ENCODE peak calls at places on chromosome X, in nine cellular contexts. One of them, this sample, is unnamed.

GRCh38 chrX:12139934-12140611 is 1.8 kb downstream of the FRMPD4 start:
- DNase-seq in OCI-LY7: no peak
- DNase-seq in HL-60: no peak
- DNase-seq in astrocyte of the spinal cord: no peak
- DNase-seq in KG1: no peak
- DNase-seq in AG04450: no peak
- DNase-seq in occipital lobe: no peak
- DNase-seq in amniotic stem cell: no peak
- DNase-seq in ELF-1: no peak
- DNase-seq in this sample: no peak

GRCh38 chrX:11351375-11352295 is 58.4 kb downstream of the AMELX start:
- DNase-seq in OCI-LY7: no peak
- DNase-seq in HL-60: no peak
- DNase-seq in astrocyte of the spinal cord: peak; percentile 71
- DNase-seq in KG1: no peak
- DNase-seq in AG04450: peak; percentile 43
- DNase-seq in occipital lobe: no peak
- DNase-seq in amniotic stem cell: no peak
- DNase-seq in ELF-1: peak; percentile 7
- DNase-seq in this sample: no peak

GRCh38 chrX:119041175-119041574 is 31.6 kb upstream of the CT47C1 start:
- DNase-seq in OCI-LY7: no peak
- DNase-seq in HL-60: no peak
- DNase-seq in astrocyte of the spinal cord: peak; percentile 82
- DNase-seq in KG1: no peak
- DNase-seq in AG04450: peak; percentile 45
- DNase-seq in occipital lobe: no peak
- DNase-seq in amniotic stem cell: peak; percentile 35
- DNase-seq in ELF-1: no peak
- DNase-seq in this sample: peak; percentile 43

GRCh38 chrX:12961191-12961718 is 13.7 kb upstream of the TMSB4X start:
- DNase-seq in OCI-LY7: no peak
- DNase-seq in HL-60: no peak
- DNase-seq in astrocyte of the spinal cord: no peak
- DNase-seq in KG1: no peak
- DNase-seq in AG04450: no peak
- DNase-seq in occipital lobe: no peak
- DNase-seq in amniotic stem cell: no peak
- DNase-seq in ELF-1: no peak
- DNase-seq in this sample: no peak

GRCh38 chrX:44651347-44651746 is 108.7 kb upstream of the FUNDC1 start:
- DNase-seq in OCI-LY7: no peak
- DNase-seq in HL-60: no peak
- DNase-seq in astrocyte of the spinal cord: no peak
- DNase-seq in KG1: no peak
- DNase-seq in AG04450: no peak
- DNase-seq in occipital lobe: no peak
- DNase-seq in amniotic stem cell: no peak
- DNase-seq in ELF-1: peak; percentile 72
- DNase-seq in this sample: no peak

GRCh38 chrX:120308959-120309872 is 2.0 kb downstream of the TMEM255A start:
- DNase-seq in OCI-LY7: peak; percentile 73
- DNase-seq in HL-60: peak; percentile 66
- DNase-seq in astrocyte of the spinal cord: peak; percentile 54
- DNase-seq in KG1: no peak
- DNase-seq in AG04450: peak; percentile 0
- DNase-seq in occipital lobe: peak; percentile 1
- DNase-seq in amniotic stem cell: no peak
- DNase-seq in ELF-1: peak; percentile 93
- DNase-seq in this sample: peak; percentile 15

GRCh38 chrX:124293810-124294209 is 38.6 kb upstream of the TEX13D start:
- DNase-seq in OCI-LY7: no peak
- DNase-seq in HL-60: no peak
- DNase-seq in astrocyte of the spinal cord: no peak
- DNase-seq in KG1: no peak
- DNase-seq in AG04450: no peak
- DNase-seq in occipital lobe: no peak
- DNase-seq in amniotic stem cell: no peak
- DNase-seq in ELF-1: no peak
- DNase-seq in this sample: no peak

GRCh38 chrX:115560978-115561604 is at the start of gene PLS3:
- DNase-seq in OCI-LY7: no peak
- DNase-seq in HL-60: no peak
- DNase-seq in astrocyte of the spinal cord: peak; percentile 85
- DNase-seq in KG1: no peak
- DNase-seq in AG04450: peak; percentile 60
- DNase-seq in occipital lobe: peak; percentile 71
- DNase-seq in amniotic stem cell: peak; percentile 32
- DNase-seq in ELF-1: peak; percentile 95
- DNase-seq in this sample: peak; percentile 95

GRCh38 chrX:15336023-15336413 is 695 bp upstream of the PIGA start:
- DNase-seq in OCI-LY7: peak; percentile 11
- DNase-seq in HL-60: no peak
- DNase-seq in astrocyte of the spinal cord: peak; percentile 48
- DNase-seq in KG1: no peak
- DNase-seq in AG04450: peak; percentile 11
- DNase-seq in occipital lobe: no peak
- DNase-seq in amniotic stem cell: no peak
- DNase-seq in ELF-1: peak; percentile 42
- DNase-seq in this sample: no peak

GRCh38 chrX:151722241-151722846 is 6.5 kb downstream of the FATE1 start:
- DNase-seq in OCI-LY7: peak; percentile 10
- DNase-seq in HL-60: no peak
- DNase-seq in astrocyte of the spinal cord: peak; percentile 3
- DNase-seq in KG1: no peak
- DNase-seq in AG04450: no peak
- DNase-seq in occipital lobe: no peak
- DNase-seq in amniotic stem cell: no peak
- DNase-seq in ELF-1: peak; percentile 91
- DNase-seq in this sample: no peak

GRCh38 chrX:129318375-129318774 is 204.9 kb downstream of the SMARCA1 start:
- DNase-seq in OCI-LY7: peak; percentile 7
- DNase-seq in HL-60: peak; percentile 21
- DNase-seq in astrocyte of the spinal cord: peak; percentile 31
- DNase-seq in KG1: no peak
- DNase-seq in AG04450: no peak
- DNase-seq in occipital lobe: no peak
- DNase-seq in amniotic stem cell: peak; percentile 23
- DNase-seq in ELF-1: peak; percentile 4
- DNase-seq in this sample: no peak

GRCh38 chrX:72305286-72306084 is at the start of gene CITED1:
- DNase-seq in OCI-LY7: no peak
- DNase-seq in HL-60: no peak
- DNase-seq in astrocyte of the spinal cord: no peak
- DNase-seq in KG1: no peak
- DNase-seq in AG04450: no peak
- DNase-seq in occipital lobe: peak; percentile 3
- DNase-seq in amniotic stem cell: no peak
- DNase-seq in ELF-1: peak; percentile 69
- DNase-seq in this sample: no peak

GRCh38 chrX:21932277-21932996 is 8.1 kb upstream of the SMS start:
- DNase-seq in OCI-LY7: no peak
- DNase-seq in HL-60: peak; percentile 30
- DNase-seq in astrocyte of the spinal cord: peak; percentile 91
- DNase-seq in KG1: no peak
- DNase-seq in AG04450: peak; percentile 43
- DNase-seq in occipital lobe: no peak
- DNase-seq in amniotic stem cell: peak; percentile 31
- DNase-seq in ELF-1: no peak
- DNase-seq in this sample: peak; percentile 49

GRCh38 chrX:38975368-38975767 is 174.1 kb downstream of the MID1IP1 start:
- DNase-seq in OCI-LY7: no peak
- DNase-seq in HL-60: no peak
- DNase-seq in astrocyte of the spinal cord: no peak
- DNase-seq in KG1: no peak
- DNase-seq in AG04450: no peak
- DNase-seq in occipital lobe: no peak
- DNase-seq in amniotic stem cell: no peak
- DNase-seq in ELF-1: no peak
- DNase-seq in this sample: no peak

GRCh38 chrX:68665502-68665901 is 18.0 kb downstream of the STARD8 start:
- DNase-seq in OCI-LY7: no peak
- DNase-seq in HL-60: no peak
- DNase-seq in astrocyte of the spinal cord: no peak
- DNase-seq in KG1: no peak
- DNase-seq in AG04450: no peak
- DNase-seq in occipital lobe: no peak
- DNase-seq in amniotic stem cell: no peak
- DNase-seq in ELF-1: peak; percentile 58
- DNase-seq in this sample: no peak

GRCh38 chrX:124518888-124519287 is 172.5 kb downstream of the SH2D1A start:
- DNase-seq in OCI-LY7: no peak
- DNase-seq in HL-60: no peak
- DNase-seq in astrocyte of the spinal cord: peak; percentile 22
- DNase-seq in KG1: no peak
- DNase-seq in AG04450: no peak
- DNase-seq in occipital lobe: no peak
- DNase-seq in amniotic stem cell: no peak
- DNase-seq in ELF-1: no peak
- DNase-seq in this sample: no peak

GRCh38 chrX:15680401-15680800 is 15.8 kb upstream of the CLTRN start:
- DNase-seq in OCI-LY7: no peak
- DNase-seq in HL-60: peak; percentile 25
- DNase-seq in astrocyte of the spinal cord: peak; percentile 53
- DNase-seq in KG1: no peak
- DNase-seq in AG04450: no peak
- DNase-seq in occipital lobe: no peak
- DNase-seq in amniotic stem cell: no peak
- DNase-seq in ELF-1: no peak
- DNase-seq in this sample: no peak

GRCh38 chrX:153816821-153817220 is 13.5 kb downstream of the PDZD4 start:
- DNase-seq in OCI-LY7: no peak
- DNase-seq in HL-60: peak; percentile 24
- DNase-seq in astrocyte of the spinal cord: no peak
- DNase-seq in KG1: no peak
- DNase-seq in AG04450: no peak
- DNase-seq in occipital lobe: no peak
- DNase-seq in amniotic stem cell: no peak
- DNase-seq in ELF-1: peak; percentile 55
- DNase-seq in this sample: no peak

GRCh38 chrX:20347486-20347885 is 80.8 kb upstream of the RPS6KA3 start:
- DNase-seq in OCI-LY7: no peak
- DNase-seq in HL-60: no peak
- DNase-seq in astrocyte of the spinal cord: no peak
- DNase-seq in KG1: no peak
- DNase-seq in AG04450: no peak
- DNase-seq in occipital lobe: no peak
- DNase-seq in amniotic stem cell: no peak
- DNase-seq in ELF-1: no peak
- DNase-seq in this sample: no peak

GRCh38 chrX:15301924-15302323 is 13.5 kb downstream of the ASB11 start:
- DNase-seq in OCI-LY7: no peak
- DNase-seq in HL-60: peak; percentile 90
- DNase-seq in astrocyte of the spinal cord: no peak
- DNase-seq in KG1: no peak
- DNase-seq in AG04450: no peak
- DNase-seq in occipital lobe: no peak
- DNase-seq in amniotic stem cell: no peak
- DNase-seq in ELF-1: peak; percentile 3
- DNase-seq in this sample: peak; percentile 90

GRCh38 chrX:135410861-135411627 is 10.7 kb upstream of the SMIM10L2A start:
- DNase-seq in OCI-LY7: no peak
- DNase-seq in HL-60: peak; percentile 7
- DNase-seq in astrocyte of the spinal cord: no peak
- DNase-seq in KG1: no peak
- DNase-seq in AG04450: no peak
- DNase-seq in occipital lobe: no peak
- DNase-seq in amniotic stem cell: no peak
- DNase-seq in ELF-1: no peak
- DNase-seq in this sample: no peak

GRCh38 chrX:104696667-104697066 is 130.7 kb downstream of the IL1RAPL2 start:
- DNase-seq in OCI-LY7: peak; percentile 14
- DNase-seq in HL-60: no peak
- DNase-seq in astrocyte of the spinal cord: no peak
- DNase-seq in KG1: no peak
- DNase-seq in AG04450: no peak
- DNase-seq in occipital lobe: no peak
- DNase-seq in amniotic stem cell: no peak
- DNase-seq in ELF-1: no peak
- DNase-seq in this sample: no peak

GRCh38 chrX:40068048-40068447 is 29.7 kb downstream of the BCOR start:
- DNase-seq in OCI-LY7: no peak
- DNase-seq in HL-60: peak; percentile 6
- DNase-seq in astrocyte of the spinal cord: no peak
- DNase-seq in KG1: no peak
- DNase-seq in AG04450: no peak
- DNase-seq in occipital lobe: no peak
- DNase-seq in amniotic stem cell: no peak
- DNase-seq in ELF-1: peak; percentile 28
- DNase-seq in this sample: no peak